ENCODE peak calls at places on chromosomes 2 and 18, in eight cellular contexts. H, E, C, I, Q, T, B and P are unnamed samples. For H3K36me3, the result is how much of the 10 kb centered on the place peaks cover.

GRCh38 chr2:222594679-222595078 is 61.2 kb downstream of the FARSB start:
- DNase-seq in H (no peak), E (no peak), C (no peak), I (no peak), Q (peak), T (no peak), B (peak), P (no peak)

GRCh38 chr2:167334343-167334742 is 446.1 kb downstream of the XIRP2 start:
- DNase-seq in H (no peak), E (no peak), C (no peak), I (no peak), Q (no peak), T (no peak), B (no peak), P (no peak)

GRCh38 chr2:69917854-69918253 is 2.9 kb downstream of the MXD1 start:
- DNase-seq in H (no peak), E (no peak), C (no peak), I (no peak), Q (no peak), T (no peak), B (peak), P (peak)

GRCh38 chr2:169827272-169828140 is at the start of gene UBR3:
- DNase-seq in H (peak), E (peak), C (peak), I (peak), Q (peak), T (peak), B (peak), P (peak)

GRCh38 chr2:171347591-171348032 is 86.2 kb downstream of the METTL8 start:
- DNase-seq in H (no peak), E (no peak), C (peak), I (no peak), Q (no peak), T (no peak), B (peak), P (peak)

GRCh38 chr2:237791977-237792727 is 6.4 kb upstream of the RBM44 start:
- DNase-seq in H (peak), E (no peak), C (peak), I (no peak), Q (no peak), T (peak), B (peak), P (no peak)

GRCh38 chr2:42878581-42878980 is 86.2 kb upstream of the HAAO start:
- DNase-seq in H (no peak), E (no peak), C (no peak), I (no peak), Q (no peak), T (no peak), B (peak), P (no peak)

GRCh38 chr18:39862341-39862740 is 2092.7 kb upstream of the PIK3C3 start:
- DNase-seq in H (no peak), E (no peak), C (no peak), I (no peak), Q (no peak), T (no peak), B (peak), P (peak)

GRCh38 chr2:204265701-204266310 is 279.5 kb upstream of the PARD3B start:
- DNase-seq in H (no peak), E (no peak), C (no peak), I (no peak), Q (no peak), T (no peak), B (no peak), P (no peak)

GRCh38 chr2:191311627-191312026 is 66.4 kb downstream of the MYO1B start:
- DNase-seq in H (no peak), E (no peak), C (no peak), I (no peak), Q (peak), T (no peak), B (peak), P (no peak)

GRCh38 chr18:33584845-33585775 is 7.1 kb downstream of the ASXL3 start:
- DNase-seq in H (peak), E (peak), C (no peak), I (no peak), Q (no peak), T (peak), B (no peak), P (no peak)

GRCh38 chr2:64730551-64731305 is 77.0 kb upstream of the SERTAD2 start:
- DNase-seq in H (peak), E (peak), C (peak), I (peak), Q (peak), T (no peak), B (peak), P (peak)

GRCh38 chr18:41906528-41907256 is 48.3 kb upstream of the PIK3C3 start:
- DNase-seq in H (peak), E (no peak), C (peak), I (no peak), Q (no peak), T (peak), B (peak), P (no peak)

GRCh38 chr2:191936882-191937405 is 90.1 kb upstream of the CAVIN2 start:
- DNase-seq in H (no peak), E (no peak), C (no peak), I (no peak), Q (no peak), T (no peak), B (no peak), P (no peak)

GRCh38 chr18:21449367-21450250 is 150.9 kb downstream of the ESCO1 start:
- DNase-seq in H (peak), E (no peak), C (no peak), I (no peak), Q (no peak), T (no peak), B (no peak), P (no peak)

GRCh38 chr2:120899373-120899772 is 163.7 kb downstream of the GLI2 start:
- DNase-seq in H (no peak), E (no peak), C (no peak), I (no peak), Q (no peak), T (no peak), B (no peak), P (no peak)

GRCh38 chr2:220053919-220054318 is 426.5 kb downstream of the SLC4A3 start:
- DNase-seq in H (peak), E (no peak), C (peak), I (no peak), Q (no peak), T (no peak), B (no peak), P (no peak)

GRCh38 chr18:79399275-79400081 is 3.7 kb downstream of the NFATC1 start:
- DNase-seq in H (no peak), E (no peak), C (no peak), I (no peak), Q (no peak), T (no peak), B (peak), P (no peak)

GRCh38 chr2:104872034-104872865 is 18.3 kb downstream of the POU3F3 start:
- DNase-seq in H (peak), E (no peak), C (peak), I (no peak), Q (no peak), T (no peak), B (peak), P (no peak)

GRCh38 chr2:216392018-216392562 is 19.8 kb upstream of the MARCHF4 start:
- DNase-seq in H (peak), E (no peak), C (peak), I (no peak), Q (no peak), T (no peak), B (no peak), P (no peak)

GRCh38 chr2:25606892-25607291 is 66.5 kb downstream of the DTNB start:
- DNase-seq in H (peak), E (no peak), C (peak), I (no peak), Q (no peak), T (peak), B (peak), P (no peak)

GRCh38 chr2:37663390-37663789 is 8.1 kb downstream of the CDC42EP3 start:
- DNase-seq in H (no peak), E (no peak), C (no peak), I (no peak), Q (no peak), T (no peak), B (no peak), P (no peak)
- H3K36me3 ChIP-seq in H (under half), E (under half), C (under half), I (under half), Q (under half), T (half or more), B (half or more), P (half or more)

GRCh38 chr2:74884866-74885265 is 50.9 kb downstream of the HK2 start:
- DNase-seq in H (no peak), E (no peak), C (no peak), I (no peak), Q (no peak), T (no peak), B (no peak), P (no peak)
- H3K36me3 ChIP-seq in H (under half), E (under half), C (half or more), I (under half), Q (under half), T (half or more), B (half or more), P (half or more)

GRCh38 chr18:51051105-51051712 is 21.2 kb downstream of the SMAD4 start:
- DNase-seq in H (peak), E (no peak), C (peak), I (no peak), Q (no peak), T (no peak), B (peak), P (no peak)
- H3K36me3 ChIP-seq in H (under half), E (under half), C (under half), I (under half), Q (under half), T (half or more), B (under half), P (half or more)

GRCh38 chr2:70985956-70986355 is 7.5 kb downstream of the ANKRD53 start:
- DNase-seq in H (no peak), E (no peak), C (no peak), I (peak), Q (no peak), T (no peak), B (no peak), P (no peak)
- H3K36me3 ChIP-seq in H (under half), E (under half), C (under half), I (under half), Q (under half), T (half or more), B (under half), P (under half)

GRCh38 chr2:201709049-201709448 is 10.6 kb upstream of the MPP4 start:
- DNase-seq in H (no peak), E (no peak), C (no peak), I (no peak), Q (no peak), T (no peak), B (peak), P (no peak)
- H3K36me3 ChIP-seq in H (under half), E (half or more), C (under half), I (under half), Q (under half), T (half or more), B (half or more), P (under half)

GRCh38 chr18:58983260-58983659 is 118.6 kb downstream of the ZNF532 start:
- DNase-seq in H (peak), E (no peak), C (no peak), I (no peak), Q (no peak), T (no peak), B (no peak), P (no peak)
- H3K36me3 ChIP-seq in H (under half), E (half or more), C (half or more), I (under half), Q (under half), T (under half), B (under half), P (under half)